ENCODE peak calls at places on chromosome 11, in ten cellular contexts. One of them, this sample, is unnamed.

GRCh38 chr11:115916596-115916995 is 412.4 kb upstream of the CADM1 start:
- DNase-seq in stimulated activated CD4-positive, alpha-beta T cell treated with anti-CD3 and anti-CD28 coated beads, Interleukin-2, amount 100 ng/mL, for 48 hours: no peak
- DNase-seq in DND-41: no peak
- DNase-seq in stimulated activated CD8-positive, alpha-beta memory T cell treated with anti-CD3 and anti-CD28 coated beads, Interleukin-4, amount 100 ng/mL, for 24 hours: no peak
- DNase-seq in neural crest cell: no peak
- DNase-seq in AML-193: no peak
- DNase-seq in M059J: peak
- DNase-seq in NCI-H1417: peak
- DNase-seq in AG10803: no peak
- DNase-seq in amygdala: no peak
- DNase-seq in this sample: no peak

GRCh38 chr11:130592056-130592455 is 143.6 kb downstream of the ADAMTS15 start:
- DNase-seq in stimulated activated CD4-positive, alpha-beta T cell treated with anti-CD3 and anti-CD28 coated beads, Interleukin-2, amount 100 ng/mL, for 48 hours: no peak
- DNase-seq in DND-41: no peak
- DNase-seq in stimulated activated CD8-positive, alpha-beta memory T cell treated with anti-CD3 and anti-CD28 coated beads, Interleukin-4, amount 100 ng/mL, for 24 hours: no peak
- DNase-seq in neural crest cell: no peak
- DNase-seq in AML-193: no peak
- DNase-seq in M059J: peak
- DNase-seq in NCI-H1417: no peak
- DNase-seq in AG10803: peak
- DNase-seq in amygdala: no peak
- DNase-seq in this sample: no peak

GRCh38 chr11:131800452-131800851 is 430.0 kb downstream of the NTM start:
- DNase-seq in stimulated activated CD4-positive, alpha-beta T cell treated with anti-CD3 and anti-CD28 coated beads, Interleukin-2, amount 100 ng/mL, for 48 hours: no peak
- DNase-seq in DND-41: no peak
- DNase-seq in stimulated activated CD8-positive, alpha-beta memory T cell treated with anti-CD3 and anti-CD28 coated beads, Interleukin-4, amount 100 ng/mL, for 24 hours: no peak
- DNase-seq in neural crest cell: no peak
- DNase-seq in AML-193: no peak
- DNase-seq in M059J: no peak
- DNase-seq in NCI-H1417: no peak
- DNase-seq in AG10803: no peak
- DNase-seq in amygdala: no peak
- DNase-seq in this sample: no peak

GRCh38 chr11:9903579-9903978 is 239.7 kb downstream of the SWAP70 start:
- DNase-seq in stimulated activated CD4-positive, alpha-beta T cell treated with anti-CD3 and anti-CD28 coated beads, Interleukin-2, amount 100 ng/mL, for 48 hours: no peak
- DNase-seq in DND-41: no peak
- DNase-seq in stimulated activated CD8-positive, alpha-beta memory T cell treated with anti-CD3 and anti-CD28 coated beads, Interleukin-4, amount 100 ng/mL, for 24 hours: no peak
- DNase-seq in neural crest cell: no peak
- DNase-seq in AML-193: no peak
- DNase-seq in M059J: no peak
- DNase-seq in NCI-H1417: no peak
- DNase-seq in AG10803: no peak
- DNase-seq in amygdala: no peak
- DNase-seq in this sample: no peak

GRCh38 chr11:15038963-15039362 is 34.4 kb upstream of the CALCB start:
- DNase-seq in stimulated activated CD4-positive, alpha-beta T cell treated with anti-CD3 and anti-CD28 coated beads, Interleukin-2, amount 100 ng/mL, for 48 hours: no peak
- DNase-seq in DND-41: no peak
- DNase-seq in stimulated activated CD8-positive, alpha-beta memory T cell treated with anti-CD3 and anti-CD28 coated beads, Interleukin-4, amount 100 ng/mL, for 24 hours: no peak
- DNase-seq in neural crest cell: no peak
- DNase-seq in AML-193: no peak
- DNase-seq in M059J: peak
- DNase-seq in NCI-H1417: no peak
- DNase-seq in AG10803: peak
- DNase-seq in amygdala: no peak
- DNase-seq in this sample: no peak

GRCh38 chr11:46520971-46521745 is 72.7 kb downstream of the AMBRA1 start:
- DNase-seq in stimulated activated CD4-positive, alpha-beta T cell treated with anti-CD3 and anti-CD28 coated beads, Interleukin-2, amount 100 ng/mL, for 48 hours: no peak
- DNase-seq in DND-41: no peak
- DNase-seq in stimulated activated CD8-positive, alpha-beta memory T cell treated with anti-CD3 and anti-CD28 coated beads, Interleukin-4, amount 100 ng/mL, for 24 hours: no peak
- DNase-seq in neural crest cell: no peak
- DNase-seq in AML-193: no peak
- DNase-seq in M059J: peak
- DNase-seq in NCI-H1417: no peak
- DNase-seq in AG10803: peak
- DNase-seq in amygdala: no peak
- DNase-seq in this sample: no peak

GRCh38 chr11:64284048-64284961 is at the start of gene BAD:
- DNase-seq in stimulated activated CD4-positive, alpha-beta T cell treated with anti-CD3 and anti-CD28 coated beads, Interleukin-2, amount 100 ng/mL, for 48 hours: peak
- DNase-seq in DND-41: peak
- DNase-seq in stimulated activated CD8-positive, alpha-beta memory T cell treated with anti-CD3 and anti-CD28 coated beads, Interleukin-4, amount 100 ng/mL, for 24 hours: peak
- DNase-seq in neural crest cell: peak
- DNase-seq in AML-193: peak
- DNase-seq in M059J: peak
- DNase-seq in NCI-H1417: peak
- DNase-seq in AG10803: peak
- DNase-seq in amygdala: peak
- DNase-seq in this sample: peak

GRCh38 chr11:29214833-29215232 is 802.0 kb downstream of the KCNA4 start:
- DNase-seq in stimulated activated CD4-positive, alpha-beta T cell treated with anti-CD3 and anti-CD28 coated beads, Interleukin-2, amount 100 ng/mL, for 48 hours: no peak
- DNase-seq in DND-41: no peak
- DNase-seq in stimulated activated CD8-positive, alpha-beta memory T cell treated with anti-CD3 and anti-CD28 coated beads, Interleukin-4, amount 100 ng/mL, for 24 hours: no peak
- DNase-seq in neural crest cell: no peak
- DNase-seq in AML-193: no peak
- DNase-seq in M059J: no peak
- DNase-seq in NCI-H1417: no peak
- DNase-seq in AG10803: peak
- DNase-seq in amygdala: no peak
- DNase-seq in this sample: no peak

GRCh38 chr11:114089748-114090147 is 30.2 kb downstream of the ZBTB16 start:
- DNase-seq in stimulated activated CD4-positive, alpha-beta T cell treated with anti-CD3 and anti-CD28 coated beads, Interleukin-2, amount 100 ng/mL, for 48 hours: no peak
- DNase-seq in DND-41: no peak
- DNase-seq in stimulated activated CD8-positive, alpha-beta memory T cell treated with anti-CD3 and anti-CD28 coated beads, Interleukin-4, amount 100 ng/mL, for 24 hours: no peak
- DNase-seq in neural crest cell: no peak
- DNase-seq in AML-193: no peak
- DNase-seq in M059J: no peak
- DNase-seq in NCI-H1417: no peak
- DNase-seq in AG10803: no peak
- DNase-seq in amygdala: no peak
- DNase-seq in this sample: no peak

GRCh38 chr11:45993438-45994064 is 71.1 kb downstream of the LARGE2 start:
- DNase-seq in stimulated activated CD4-positive, alpha-beta T cell treated with anti-CD3 and anti-CD28 coated beads, Interleukin-2, amount 100 ng/mL, for 48 hours: no peak
- DNase-seq in DND-41: no peak
- DNase-seq in stimulated activated CD8-positive, alpha-beta memory T cell treated with anti-CD3 and anti-CD28 coated beads, Interleukin-4, amount 100 ng/mL, for 24 hours: no peak
- DNase-seq in neural crest cell: no peak
- DNase-seq in AML-193: no peak
- DNase-seq in M059J: no peak
- DNase-seq in NCI-H1417: no peak
- DNase-seq in AG10803: peak
- DNase-seq in amygdala: peak
- DNase-seq in this sample: no peak

GRCh38 chr11:36110698-36111410 is 167.0 kb downstream of the LDLRAD3 start:
- DNase-seq in stimulated activated CD4-positive, alpha-beta T cell treated with anti-CD3 and anti-CD28 coated beads, Interleukin-2, amount 100 ng/mL, for 48 hours: no peak
- DNase-seq in DND-41: no peak
- DNase-seq in stimulated activated CD8-positive, alpha-beta memory T cell treated with anti-CD3 and anti-CD28 coated beads, Interleukin-4, amount 100 ng/mL, for 24 hours: no peak
- DNase-seq in neural crest cell: no peak
- DNase-seq in AML-193: no peak
- DNase-seq in M059J: no peak
- DNase-seq in NCI-H1417: no peak
- DNase-seq in AG10803: no peak
- DNase-seq in amygdala: no peak
- DNase-seq in this sample: no peak

GRCh38 chr11:36364551-36364950 is 68.5 kb downstream of the PRR5L start:
- DNase-seq in stimulated activated CD4-positive, alpha-beta T cell treated with anti-CD3 and anti-CD28 coated beads, Interleukin-2, amount 100 ng/mL, for 48 hours: no peak
- DNase-seq in DND-41: no peak
- DNase-seq in stimulated activated CD8-positive, alpha-beta memory T cell treated with anti-CD3 and anti-CD28 coated beads, Interleukin-4, amount 100 ng/mL, for 24 hours: no peak
- DNase-seq in neural crest cell: no peak
- DNase-seq in AML-193: no peak
- DNase-seq in M059J: peak
- DNase-seq in NCI-H1417: no peak
- DNase-seq in AG10803: no peak
- DNase-seq in amygdala: no peak
- DNase-seq in this sample: no peak

GRCh38 chr11:11025087-11025486 is 167.2 kb upstream of the ZBED5 start:
- DNase-seq in stimulated activated CD4-positive, alpha-beta T cell treated with anti-CD3 and anti-CD28 coated beads, Interleukin-2, amount 100 ng/mL, for 48 hours: no peak
- DNase-seq in DND-41: no peak
- DNase-seq in stimulated activated CD8-positive, alpha-beta memory T cell treated with anti-CD3 and anti-CD28 coated beads, Interleukin-4, amount 100 ng/mL, for 24 hours: no peak
- DNase-seq in neural crest cell: no peak
- DNase-seq in AML-193: no peak
- DNase-seq in M059J: peak
- DNase-seq in NCI-H1417: no peak
- DNase-seq in AG10803: peak
- DNase-seq in amygdala: no peak
- DNase-seq in this sample: no peak

This sample was measured in HEK293T.